ENCODE peak calls at places on chromosomes 6 and 20, in six cellular contexts. K is mesenchymal stem cell, V is H9, P is mesendoderm, Z is H1, E is neuronal stem cell. H is an unnamed sample.

GRCh38 chr6:41780623-41781301 is at the start of gene PRICKLE4:
- DNase-seq in Z (peak), E (peak), V (no peak), K (peak), P (peak), H (no peak)

GRCh38 chr20:57713505-57713903 is 3.7 kb upstream of the PMEPA1 start:
- DNase-seq in P (no peak), Z (no peak), E (no peak), V (no peak), K (peak), H (no peak)

GRCh38 chr6:11804706-11805105 is 26.1 kb upstream of the ADTRP start:
- DNase-seq in P (peak), E (no peak), V (no peak), K (no peak), Z (no peak), H (peak)

GRCh38 chr6:12069891-12070529 is 57.9 kb downstream of the HIVEP1 start:
- DNase-seq in Z (no peak), E (no peak), P (no peak), V (no peak), K (no peak), H (no peak)

GRCh38 chr6:126788961-126789365 is 329.5 kb upstream of the RSPO3 start:
- DNase-seq in K (no peak), Z (no peak), V (no peak), P (no peak), E (no peak), H (no peak)

GRCh38 chr6:69735029-69735428 is 61.8 kb downstream of the LMBRD1 start:
- DNase-seq in E (no peak), K (no peak), P (no peak), Z (no peak), V (no peak), H (no peak)

GRCh38 chr6:112956696-112957525 is 609.8 kb downstream of the RFPL4B start:
- DNase-seq in E (no peak), V (no peak), P (no peak), Z (no peak), K (peak), H (peak)

GRCh38 chr6:37239511-37239910 is 18.1 kb upstream of the TBC1D22B start:
- DNase-seq in Z (no peak), E (no peak), K (no peak), V (no peak), P (no peak), H (peak)

GRCh38 chr6:104766601-104767000 is 93.1 kb downstream of the HACE1 start:
- DNase-seq in V (no peak), Z (no peak), K (no peak), P (no peak), E (no peak), H (no peak)

GRCh38 chr6:131146865-131147264 is 11.6 kb downstream of the AKAP7 start:
- DNase-seq in E (no peak), P (no peak), V (no peak), Z (no peak), K (no peak), H (no peak)

GRCh38 chr6:135022050-135022697 is 32.4 kb downstream of the HBS1L start:
- DNase-seq in P (no peak), V (no peak), K (no peak), Z (no peak), E (no peak), H (no peak)

GRCh38 chr6:78948785-78949184 is 81.4 kb downstream of the IRAK1BP1 start:
- DNase-seq in P (no peak), V (no peak), Z (no peak), E (no peak), K (no peak), H (no peak)

GRCh38 chr6:50362706-50363105 is 313.0 kb upstream of the DEFB112 start:
- DNase-seq in E (no peak), Z (no peak), V (no peak), P (no peak), K (no peak), H (no peak)

GRCh38 chr6:137097057-137097456 is 52.3 kb upstream of the IL20RA start:
- DNase-seq in P (no peak), Z (no peak), V (no peak), K (peak), E (no peak), H (no peak)

GRCh38 chr6:20170455-20171148 is 41.7 kb downstream of the MBOAT1 start:
- DNase-seq in Z (no peak), V (no peak), E (no peak), P (no peak), K (no peak), H (no peak)

DNA sequence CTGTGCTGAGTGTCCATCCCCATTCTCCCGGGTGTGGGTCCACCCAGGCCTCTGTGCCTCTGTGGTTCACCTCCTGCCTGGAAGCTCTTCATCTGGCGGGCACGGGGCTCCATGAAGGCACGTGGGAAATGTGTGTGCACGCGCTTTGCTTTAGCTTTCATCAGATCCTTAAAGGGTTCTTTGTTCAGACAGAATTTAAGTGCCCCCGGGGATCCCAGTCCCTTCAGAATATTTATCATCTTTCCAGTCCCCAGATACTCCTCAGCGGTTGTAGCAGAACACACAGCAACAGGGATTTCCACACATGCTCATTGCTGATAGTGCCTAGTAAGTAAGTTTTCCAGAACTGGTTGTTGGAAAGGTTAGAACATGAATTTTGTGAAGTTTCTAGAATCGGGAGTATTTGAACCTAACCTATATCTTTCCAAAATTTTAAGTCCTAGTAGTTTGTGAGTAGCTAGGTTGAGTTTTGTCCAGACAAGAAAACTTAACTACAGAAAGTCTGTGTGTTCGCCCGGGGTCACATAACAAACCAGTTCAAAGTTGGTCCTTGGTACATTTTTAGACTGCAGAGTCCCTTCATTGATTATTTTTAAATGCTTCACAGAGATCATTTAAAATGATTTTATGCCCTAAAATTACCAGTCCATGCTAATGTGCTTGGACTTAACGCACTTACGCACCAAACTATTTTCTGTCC is 67.7 kb downstream of the RPP40 start:
- DNase-seq in Z (no peak), K (no peak), P (no peak), E (no peak), V (no peak), H (no peak)
- H4K8ac ChIP-seq in Z (no peak), K (no peak), P (no peak), E (no peak), V (no peak), H (no peak)

GRCh38 chr6:154732824-154733609 is at the start of gene SCAF8:
- DNase-seq in V (peak), E (peak), K (peak), Z (peak), P (peak), H (peak)
- H4K8ac ChIP-seq in V (no peak), E (no peak), K (peak), Z (peak), P (no peak), H (peak)

GRCh38 chr20:58890073-58890453 is 37.5 kb downstream of the GNAS start:
- DNase-seq in V (no peak), E (no peak), K (no peak), Z (peak), P (no peak), H (no peak)

GRCh38 chr20:58889334-58890072 is 37.0 kb downstream of the GNAS start:
- DNase-seq in Z (no peak), K (no peak), P (no peak), E (no peak), V (no peak), H (no peak)

GRCh38 chr20:58891686-58892125 is 39.2 kb downstream of the GNAS start:
- DNase-seq in P (peak), K (peak), V (peak), E (peak), Z (no peak), H (no peak)

GRCh38 chr20:58891076-58891685 is 38.7 kb downstream of the GNAS start:
- DNase-seq in V (peak), P (peak), K (peak), E (peak), Z (peak), H (peak)

DNA sequence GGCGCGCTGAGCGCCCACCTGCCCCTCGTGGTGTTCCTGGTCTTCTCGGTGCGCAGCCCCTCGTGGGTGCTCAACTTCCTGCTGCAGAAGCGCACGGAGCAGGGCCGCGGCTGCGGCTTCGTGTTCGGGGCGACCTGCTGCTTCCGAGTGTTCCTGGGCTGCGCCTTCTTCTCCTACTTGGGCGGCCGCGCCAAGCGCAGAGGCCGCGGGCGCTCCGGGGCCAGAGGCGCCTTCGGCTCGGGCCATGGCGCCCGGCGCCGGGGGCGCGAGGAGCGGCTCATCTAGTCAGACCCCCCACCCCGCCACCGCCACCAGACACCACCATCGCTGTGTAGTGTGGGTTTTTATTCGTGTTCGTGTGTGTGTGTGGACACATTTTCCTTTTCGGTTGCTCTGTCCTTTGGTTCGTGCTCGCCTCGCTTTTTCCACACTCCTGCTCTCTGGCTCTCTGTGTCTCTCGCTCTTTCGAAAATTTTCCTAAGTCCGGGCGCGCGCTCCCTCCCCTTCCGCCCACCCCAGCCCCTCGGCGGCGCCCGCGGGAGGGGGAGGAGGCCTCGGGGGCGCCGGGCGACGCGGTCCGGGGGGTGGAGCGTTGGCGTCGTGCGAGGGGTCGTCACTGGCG is 38.0 kb downstream of the GNAS start:
- DNase-seq in E (no peak), Z (peak), K (peak), V (no peak), P (peak), H (peak)
- H4K8ac ChIP-seq in E (peak), Z (peak), K (peak), V (no peak), P (peak), H (peak)

GRCh38 chr6:782141-782540 is 89.2 kb upstream of the EXOC2 start:
- DNase-seq in P (no peak), K (no peak), V (no peak), Z (no peak), E (no peak), H (no peak)

GRCh38 chr6:783966-784365 is 91.0 kb upstream of the EXOC2 start:
- DNase-seq in P (no peak), Z (no peak), K (no peak), E (no peak), V (no peak), H (no peak)

GRCh38 chr6:776394-777041 is 83.6 kb upstream of the EXOC2 start:
- DNase-seq in E (no peak), P (no peak), V (no peak), K (no peak), Z (no peak), H (no peak)

GRCh38 chr6:780669-781068 is 87.7 kb upstream of the EXOC2 start:
- DNase-seq in E (no peak), Z (no peak), P (no peak), V (no peak), K (no peak), H (no peak)

DNA sequence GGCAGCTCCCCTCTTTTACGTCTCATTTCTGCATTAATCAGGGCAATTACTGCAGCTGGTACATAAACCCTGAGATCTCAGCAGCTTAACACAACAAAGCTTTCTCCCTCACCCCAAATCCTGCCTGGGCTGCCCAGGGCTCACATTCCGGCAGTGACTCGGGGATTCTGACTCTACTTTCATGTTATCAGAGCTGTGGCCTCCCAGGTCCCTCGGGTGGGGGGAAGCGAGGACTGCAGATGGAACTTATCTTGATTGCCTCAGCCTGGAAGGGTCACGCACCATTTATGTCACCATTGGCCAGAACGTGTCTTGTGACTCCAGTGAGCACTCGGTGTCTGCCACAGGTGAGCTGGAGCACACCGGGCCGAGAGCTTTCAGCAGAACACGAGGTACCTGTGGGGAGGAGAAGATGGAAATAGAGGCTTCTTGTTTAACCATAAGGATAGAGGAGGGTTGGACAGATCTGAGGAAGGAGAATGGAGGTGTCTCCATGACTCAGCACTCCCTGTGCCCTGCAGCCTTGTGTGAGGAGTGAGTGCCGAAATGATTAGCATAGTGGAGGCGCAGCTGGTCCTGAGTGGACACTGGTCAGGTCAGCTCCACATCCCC is 88.5 kb upstream of the EXOC2 start:
- DNase-seq in Z (no peak), V (no peak), E (no peak), K (no peak), P (peak), H (no peak)
- H4K8ac ChIP-seq in Z (peak), V (no peak), E (no peak), K (no peak), P (no peak), H (no peak)

GRCh38 chr6:27772261-27773001 is 139.8 kb downstream of the OR2B2 start:
- DNase-seq in P (peak), Z (peak), V (peak), K (peak), E (peak), H (peak)
- H4K8ac ChIP-seq in P (no peak), Z (no peak), V (no peak), K (peak), E (no peak), H (peak)

DNA sequence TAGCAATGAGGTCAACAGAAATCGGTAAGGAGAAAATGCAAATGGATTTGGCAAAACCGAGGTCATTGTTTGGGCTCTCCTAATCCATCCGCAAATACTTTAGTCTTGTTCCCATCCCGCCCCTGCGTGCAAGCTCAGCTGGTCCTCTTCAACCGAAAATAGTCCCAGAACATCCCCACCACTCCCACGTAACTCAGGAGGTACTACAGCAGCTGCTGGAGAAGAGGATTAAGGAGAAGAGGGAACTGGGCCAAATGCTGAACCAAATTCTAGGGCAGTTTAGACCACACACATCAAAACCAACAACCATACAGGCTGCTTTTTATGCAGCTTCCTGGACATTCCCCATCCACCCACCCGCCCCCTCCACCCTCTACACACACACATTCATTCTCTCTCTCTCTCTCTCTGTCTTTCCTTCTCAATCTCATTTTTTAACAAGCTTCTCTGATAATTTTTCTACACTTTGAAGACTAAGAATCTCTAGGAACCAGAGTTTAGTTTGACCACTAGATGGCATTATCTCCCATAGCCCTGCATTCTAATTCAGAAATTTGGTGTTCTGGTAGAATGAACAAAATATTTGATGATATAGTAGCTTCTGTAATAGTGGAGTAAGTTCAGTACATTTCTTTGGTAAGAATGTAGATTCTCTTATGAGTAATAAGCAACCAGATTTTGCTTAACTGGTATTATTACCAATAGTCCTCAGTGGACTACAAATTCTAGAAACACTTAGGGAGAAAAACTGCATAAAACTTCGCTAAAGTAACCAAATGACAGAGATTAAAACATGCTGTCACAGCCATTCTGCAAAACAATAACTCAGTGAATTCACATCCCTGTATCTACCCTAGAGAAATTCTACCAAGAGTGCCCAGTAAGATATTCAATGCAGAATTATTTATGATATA is 52.1 kb upstream of the BEND6 start:
- DNase-seq in V (no peak), E (peak), K (peak), Z (no peak), P (peak), H (peak)
- H4K8ac ChIP-seq in V (no peak), E (no peak), K (peak), Z (no peak), P (no peak), H (no peak)

DNA sequence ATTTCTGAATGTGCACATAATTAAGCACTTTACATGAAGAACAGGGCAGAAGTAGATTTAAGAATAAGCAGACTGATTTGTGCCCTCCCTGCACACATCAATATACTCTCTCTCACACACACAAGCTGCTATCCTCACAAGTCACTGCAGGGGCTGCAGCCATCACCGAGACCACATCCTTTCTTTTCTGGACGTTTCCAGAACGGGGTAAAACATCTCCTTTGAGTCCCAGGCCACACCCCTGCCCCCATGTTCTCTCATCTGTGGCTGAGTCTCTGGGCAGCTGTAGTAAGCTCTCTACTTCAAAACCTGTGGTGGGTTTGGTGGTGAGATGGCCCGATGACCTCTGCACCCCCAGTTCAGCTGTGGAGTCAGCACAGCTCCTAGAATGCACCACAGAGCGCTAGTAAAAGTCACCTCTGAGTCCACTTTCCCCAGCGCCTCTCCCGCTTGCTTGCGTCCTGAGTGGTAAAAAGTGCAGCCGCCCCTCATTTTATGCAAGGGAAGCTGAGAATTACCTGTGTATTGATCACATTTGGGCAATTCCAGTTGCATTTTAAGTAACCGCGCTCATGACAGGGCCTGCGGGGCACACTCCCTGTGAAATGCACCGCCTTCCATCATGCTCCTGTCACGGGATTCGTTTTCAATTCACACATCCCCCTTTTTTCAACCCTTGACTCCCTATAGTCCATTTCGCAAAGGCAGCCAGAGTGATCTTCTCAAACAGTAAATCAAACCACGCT is 115.5 kb downstream of the NFATC2 start:
- DNase-seq in Z (no peak), E (no peak), V (no peak), K (no peak), P (no peak), H (no peak)
- H4K8ac ChIP-seq in Z (no peak), E (no peak), V (no peak), K (no peak), P (no peak), H (no peak)

GRCh38 chr20:368915-369314 is 11.6 kb upstream of the TRIB3 start:
- DNase-seq in E (no peak), P (no peak), K (no peak), Z (no peak), V (no peak), H (no peak)

GRCh38 chr20:367486-367887 is 13.1 kb upstream of the TRIB3 start:
- DNase-seq in E (no peak), P (no peak), V (no peak), Z (no peak), K (no peak), H (no peak)

GRCh38 chr20:371755-372542 is 8.6 kb upstream of the TRIB3 start:
- DNase-seq in V (no peak), E (no peak), P (peak), Z (no peak), K (peak), H (peak)

GRCh38 chr20:370977-371754 is 9.4 kb upstream of the TRIB3 start:
- DNase-seq in V (no peak), E (no peak), P (no peak), K (no peak), Z (no peak), H (no peak)

DNA sequence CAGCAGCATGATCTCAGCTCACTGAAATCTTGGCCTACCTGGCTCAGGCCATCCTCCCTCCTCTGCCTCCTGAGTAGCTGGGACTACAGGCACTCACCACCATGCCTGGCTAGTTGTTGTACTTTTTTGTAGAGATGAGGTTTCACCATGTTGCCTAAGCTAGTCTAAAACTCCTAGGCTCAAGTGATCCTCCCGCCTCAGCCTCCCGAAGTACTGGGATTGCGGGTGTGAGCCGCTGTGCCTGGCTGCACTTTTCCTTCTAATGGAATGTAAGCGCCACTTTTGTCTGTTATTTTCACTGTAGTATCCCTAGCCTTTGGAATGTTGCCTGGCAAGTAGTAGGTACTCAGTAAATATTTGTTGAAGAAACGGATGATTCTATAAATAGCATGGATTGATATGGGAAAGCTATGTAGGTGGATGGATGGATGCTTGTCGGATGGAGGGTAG is 10.4 kb upstream of the TRIB3 start:
- DNase-seq in Z (no peak), K (peak), V (no peak), P (no peak), E (no peak), H (no peak)
- H4K8ac ChIP-seq in Z (no peak), K (peak), V (no peak), P (no peak), E (no peak), H (no peak)